ENCODE peak calls at places on chromosomes 3 and 15, in four cellular contexts. F, G, R and D are unnamed samples.

GRCh38 chr3:126124896-126125295 is 41.0 kb upstream of the SLC41A3 start:
- DNase-seq in F (no peak), G (no peak), R (peak; percentile 35), D (no peak)

GRCh38 chr15:52709172-52709979 is 30.2 kb upstream of the ATOSA start:
- DNase-seq in F (no peak), G (no peak), R (peak; percentile 84), D (no peak)

GRCh38 chr15:39668457-39668856 is 87.6 kb downstream of the THBS1 start:
- DNase-seq in F (no peak), G (no peak), R (no peak), D (no peak)

GRCh38 chr3:165697910-165698309 is 139.3 kb downstream of the BCHE start:
- DNase-seq in F (no peak), G (no peak), R (no peak), D (no peak)

GRCh38 chr3:155948476-155948875 is 78.0 kb downstream of the GMPS start:
- DNase-seq in F (no peak), G (no peak), R (no peak), D (no peak)

GRCh38 chr15:38588672-38589071 is 24.1 kb upstream of the RASGRP1 start:
- DNase-seq in F (no peak), G (no peak), R (no peak), D (no peak)

GRCh38 chr3:112303811-112304325 is 9.9 kb upstream of the SLC9C1 start:
- DNase-seq in F (peak; percentile 53), G (no peak), R (peak; percentile 51), D (no peak)

GRCh38 chr15:79028411-79028964 is 62.1 kb downstream of the RASGRF1 start:
- DNase-seq in F (peak; percentile 31), G (peak; percentile 71), R (peak; percentile 90), D (peak; percentile 54)

GRCh38 chr3:44926172-44926571 is 49.8 kb downstream of the ZDHHC3 start:
- DNase-seq in F (no peak), G (no peak), R (no peak), D (no peak)

GRCh38 chr3:127482216-127483004 is 108.1 kb downstream of the TPRA1 start:
- DNase-seq in F (no peak), G (no peak), R (no peak), D (no peak)

GRCh38 chr3:177284383-177284881 is 87.2 kb upstream of the TBL1XR1 start:
- DNase-seq in F (no peak), G (peak; percentile 64), R (peak; percentile 69), D (peak; percentile 19)

GRCh38 chr3:185900228-185900627 is 37.6 kb downstream of the TRA2B start:
- DNase-seq in F (peak; percentile 82), G (peak; percentile 47), R (no peak), D (peak; percentile 64)

GRCh38 chr15:96334017-96334704 is 3.7 kb downstream of the NR2F2 start:
- DNase-seq in F (peak; percentile 40), G (no peak), R (peak; percentile 63), D (no peak)

GRCh38 chr15:91948001-91948608 is 94.6 kb downstream of the SLCO3A1 start:
- DNase-seq in F (no peak), G (no peak), R (peak; percentile 59), D (peak; percentile 55)

GRCh38 chr3:169699536-169700050 is 36.1 kb upstream of the MECOM start:
- DNase-seq in F (peak; percentile 43), G (no peak), R (no peak), D (no peak)

GRCh38 chr3:83941990-83942710 is 1016.6 kb upstream of the CADM2 start:
- DNase-seq in F (no peak), G (no peak), R (no peak), D (no peak)

GRCh38 chr3:193388371-193388770 is 9.8 kb upstream of the ATP13A5 start:
- DNase-seq in F (no peak), G (no peak), R (peak; percentile 20), D (no peak)

GRCh38 chr3:98482717-98483482 is 14.6 kb upstream of the OR5K2 start:
- DNase-seq in F (no peak), G (no peak), R (no peak), D (no peak)

GRCh38 chr3:116029286-116029685 is 406.0 kb downstream of the GAP43 start:
- DNase-seq in F (no peak), G (no peak), R (no peak), D (no peak)

GRCh38 chr3:13095408-13095861 is 22.2 kb upstream of the IQSEC1 start:
- DNase-seq in F (no peak), G (no peak), R (no peak), D (no peak)

GRCh38 chr3:15287565-15288330 is 44.6 kb downstream of the SH3BP5 start:
- DNase-seq in F (no peak), G (no peak), R (no peak), D (no peak)

GRCh38 chr3:123244128-123244527 is 42.4 kb downstream of the SEC22A start:
- DNase-seq in F (no peak), G (peak; percentile 7), R (no peak), D (no peak)

GRCh38 chr3:121748638-121749275 is 784 bp downstream of the GOLGB1 start:
- DNase-seq in F (no peak), G (no peak), R (no peak), D (no peak)

GRCh38 chr15:60910202-60910601 is 318.9 kb downstream of the RORA start:
- DNase-seq in F (no peak), G (no peak), R (no peak), D (no peak)

GRCh38 chr15:60905587-60905986 is 323.5 kb downstream of the RORA start:
- DNase-seq in F (no peak), G (no peak), R (no peak), D (no peak)

GRCh38 chr15:60906275-60906674 is 322.8 kb downstream of the RORA start:
- DNase-seq in F (peak; percentile 37), G (no peak), R (no peak), D (no peak)

GRCh38 chr15:60907233-60907947 is 321.7 kb downstream of the RORA start:
- DNase-seq in F (no peak), G (no peak), R (no peak), D (no peak)

GRCh38 chr15:60908888-60909287 is 320.2 kb downstream of the RORA start:
- DNase-seq in F (no peak), G (no peak), R (no peak), D (no peak)
- H3K27ac ChIP-seq in F (no peak overlapping the region), G (no peak overlapping the region), R (no peak overlapping the region), D (no peak overlapping the region)

GRCh38 chr3:194723846-194724618 is 38.3 kb downstream of the FAM43A start:
- DNase-seq in F (no peak), G (no peak), R (no peak), D (no peak)

GRCh38 chr3:194730369-194730768 is 44.7 kb downstream of the FAM43A start:
- DNase-seq in F (peak; percentile 32), G (no peak), R (no peak), D (no peak)

GRCh38 chr3:194725346-194725745 is 39.7 kb downstream of the FAM43A start:
- DNase-seq in F (no peak), G (no peak), R (no peak), D (no peak)

GRCh38 chr3:194728986-194729385 is 43.3 kb downstream of the FAM43A start:
- DNase-seq in F (no peak), G (no peak), R (no peak), D (no peak)

DNA sequence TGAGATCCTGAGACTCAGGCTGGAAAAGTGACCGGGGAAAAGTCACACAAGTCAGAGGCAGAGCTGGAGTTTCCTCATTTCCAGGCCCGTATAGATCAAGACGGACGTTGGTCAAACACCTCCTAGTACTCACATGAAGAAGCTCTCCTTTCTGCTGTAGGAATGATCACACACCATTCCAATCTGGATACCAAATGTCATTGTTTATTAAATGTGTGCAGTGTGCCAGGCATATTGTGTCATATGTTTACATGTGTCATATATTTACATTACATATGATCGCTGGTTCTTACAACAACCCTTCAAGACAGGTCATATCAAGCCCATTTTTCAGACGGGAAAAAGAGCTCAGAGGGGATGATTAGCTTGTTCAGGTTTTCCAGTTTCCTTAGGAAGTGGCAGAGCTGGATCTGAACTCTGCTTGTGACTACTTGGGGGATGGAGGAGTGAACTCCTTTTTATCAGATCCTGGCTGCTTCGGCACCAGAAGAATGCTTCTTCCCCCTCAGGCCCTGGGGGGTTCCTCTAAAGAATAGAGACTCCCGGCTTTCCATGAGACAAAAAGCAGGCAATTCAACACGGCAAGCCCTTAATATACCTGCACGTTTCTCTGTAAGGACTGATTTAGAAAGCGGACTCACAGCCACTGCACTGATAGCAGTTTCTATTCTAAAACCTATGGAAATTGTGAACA is 41.9 kb downstream of the FAM43A start:
- DNase-seq in F (no peak), G (no peak), R (no peak), D (no peak)
- TF ChIP-seq JUN in F (no peak), G (no peak), R (no peak), D (no peak)

GRCh38 chr15:88077249-88077810 is 179.2 kb downstream of the NTRK3 start:
- DNase-seq in F (no peak), G (no peak), R (no peak), D (no peak)

GRCh38 chr15:88075102-88075501 is 181.4 kb downstream of the NTRK3 start:
- DNase-seq in F (no peak), G (no peak), R (no peak), D (no peak)

GRCh38 chr15:88076246-88076645 is 180.3 kb downstream of the NTRK3 start:
- DNase-seq in F (no peak), G (no peak), R (no peak), D (no peak)

GRCh38 chr15:88083828-88084760 is 172.4 kb downstream of the NTRK3 start:
- DNase-seq in F (no peak), G (no peak), R (no peak), D (no peak)

DNA sequence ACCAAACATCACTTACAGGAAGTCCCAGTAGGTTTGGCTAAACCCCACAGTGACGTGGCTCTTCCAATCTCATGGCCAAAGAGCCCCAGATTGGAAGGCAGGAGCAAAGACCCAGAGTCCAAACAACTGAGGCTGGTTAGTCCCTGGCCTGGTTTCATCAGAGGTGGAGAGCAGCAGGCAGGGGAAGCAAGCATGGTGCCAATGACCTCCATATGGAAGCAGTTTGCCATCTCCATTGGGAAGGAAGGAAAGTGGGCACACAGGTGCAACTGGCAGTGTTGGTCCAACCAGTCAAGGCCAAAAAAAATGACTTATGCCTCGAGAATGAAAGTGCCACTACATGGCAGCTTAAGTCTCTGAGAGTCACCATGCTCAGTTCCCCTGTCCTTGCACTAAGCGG is 175.9 kb downstream of the NTRK3 start:
- DNase-seq in F (no peak), G (no peak), R (no peak), D (no peak)
- H3K27ac ChIP-seq in F (no peak overlapping the region), G (no peak overlapping the region), R (no peak overlapping the region), D (no peak overlapping the region)

GRCh38 chr3:140942221-140943104 is 827 bp downstream of the SLC25A36 start:
- DNase-seq in F (peak; percentile 63), G (peak; percentile 32), R (peak; percentile 78), D (peak; percentile 69)
- TF ChIP-seq JUN in F (no peak), G (no peak), R (no peak), D (no peak)

GRCh38 chr3:32437898-32438297 is 46.2 kb downstream of the CMTM7 start:
- DNase-seq in F (no peak), G (no peak), R (peak; percentile 35), D (no peak)

GRCh38 chr3:32435911-32436815 is 44.5 kb downstream of the CMTM7 start:
- DNase-seq in F (no peak), G (no peak), R (peak; percentile 32), D (no peak)

GRCh38 chr3:32434206-32434605 is 42.6 kb downstream of the CMTM7 start:
- DNase-seq in F (no peak), G (no peak), R (no peak), D (no peak)

GRCh38 chr3:32438596-32439344 is 47.1 kb downstream of the CMTM7 start:
- DNase-seq in F (peak; percentile 57), G (no peak), R (peak; percentile 36), D (no peak)

GRCh38 chr3:32436816-32437189 is 45.1 kb downstream of the CMTM7 start:
- DNase-seq in F (no peak), G (no peak), R (peak; percentile 11), D (no peak)
- H3K27ac ChIP-seq in F (no peak overlapping the region), G (no peak overlapping the region), R (no peak overlapping the region), D (no peak overlapping the region)